ENCODE peak calls at places on chromosome 18, in nine cellular contexts. R is CD8-positive, alpha-beta T cell; E is endothelial cell of umbilical vein; Z is naive thymus-derived CD4-positive, alpha-beta T cell; I is IMR-90; X is ascending aorta; O is GM23248; G is testis; A is uterus. H is an unnamed sample.
A peak's percentile ranks its signal among the peaks of the same experiment; 100 is the strongest.

GRCh38 chr18:66013976-66014375 is 263.2 kb downstream of the CDH7 start:
- DNase-seq in Z (no peak), O (no peak), R (no peak), G (no peak), I (no peak), A (no peak), E (no peak), X (no peak), H (no peak)

GRCh38 chr18:36589857-36590543 is 238.8 kb downstream of the TPGS2 start:
- DNase-seq in R (no peak), E (no peak), I (peak; percentile 37), X (no peak), O (peak; percentile 66), Z (no peak), G (no peak), A (no peak), H (no peak)

GRCh38 chr18:3461704-3462103 is 11.7 kb downstream of the TGIF1 start:
- DNase-seq in A (no peak), O (no peak), R (no peak), G (no peak), Z (no peak), X (no peak), I (no peak), E (no peak), H (no peak)

GRCh38 chr18:61322265-61322873 is 10.9 kb upstream of the CDH20 start:
- DNase-seq in X (no peak), G (peak; percentile 76), E (peak; percentile 53), O (peak; percentile 77), Z (no peak), R (no peak), A (no peak), I (peak; percentile 33), H (peak; percentile 72)

GRCh38 chr18:58355243-58355642 is 273.6 kb downstream of the ALPK2 start:
- DNase-seq in I (no peak), A (no peak), O (no peak), Z (no peak), G (no peak), R (no peak), E (no peak), X (no peak), H (no peak)

GRCh38 chr18:50194623-50195532 is at the start of gene MYO5B:
- DNase-seq in E (no peak), I (no peak), Z (peak; percentile 33), R (peak; percentile 23), X (no peak), O (peak; percentile 5), A (no peak), G (peak; percentile 72), H (peak; percentile 11)

GRCh38 chr18:28132084-28132483 is 44.8 kb downstream of the CDH2 start:
- DNase-seq in A (no peak), G (no peak), E (no peak), O (no peak), X (no peak), R (no peak), I (no peak), Z (no peak), H (peak; percentile 51)

GRCh38 chr18:21063011-21063410 is 48.6 kb downstream of the ROCK1 start:
- DNase-seq in O (no peak), E (no peak), A (no peak), I (no peak), R (no peak), X (no peak), G (no peak), Z (no peak), H (no peak)

DNA sequence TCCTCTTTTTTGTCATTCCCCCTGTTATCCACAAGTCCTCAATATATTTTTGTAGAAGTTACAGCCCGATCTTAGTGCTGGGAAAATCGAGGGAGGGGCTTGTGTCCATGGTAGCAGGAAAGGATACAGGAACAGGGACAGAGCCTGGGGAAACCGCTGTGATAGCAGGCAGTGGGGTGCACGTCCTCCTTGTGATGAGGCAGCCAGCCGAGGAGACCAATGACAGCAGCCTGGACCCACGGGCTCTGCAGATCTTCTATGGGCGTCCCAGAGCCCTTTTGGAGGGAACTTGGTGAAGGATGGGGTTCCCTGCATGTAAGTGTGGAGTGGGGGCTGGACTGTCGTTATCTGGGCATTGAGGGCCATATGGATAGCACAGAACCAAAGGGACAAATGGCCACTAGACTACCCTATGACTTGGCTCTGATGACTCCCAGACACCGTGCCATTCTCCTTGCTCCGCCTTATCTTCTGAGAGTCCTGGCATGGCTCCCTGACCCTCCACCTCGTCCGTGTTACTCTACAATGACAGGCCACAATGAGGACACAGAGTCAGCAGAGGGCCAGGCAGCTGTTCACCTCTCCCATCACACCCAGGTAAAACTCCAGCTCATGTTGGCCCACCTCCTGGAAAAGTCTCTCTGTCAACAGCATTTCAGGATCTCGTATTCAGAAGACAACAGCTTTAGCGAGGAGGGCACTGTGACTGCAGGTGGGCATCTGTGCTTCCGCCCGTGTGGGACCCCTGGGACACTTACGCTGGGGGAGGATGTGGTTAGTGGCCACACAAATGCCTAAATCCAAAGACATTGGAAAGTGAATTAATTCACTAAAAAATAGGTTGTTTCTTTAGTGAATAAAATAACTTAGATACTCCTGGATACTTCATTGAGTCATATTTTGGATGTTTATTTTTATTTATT is 100.1 kb downstream of the VAPA start:
- DNase-seq in G (no peak), E (no peak), A (no peak), X (peak; percentile 42), Z (no peak), O (no peak), I (no peak), R (no peak), H (no peak)
- H3K4me1 ChIP-seq in G (peaks cover 28% of the 10 kb centered on the region), E (peaks cover 17% of the 10 kb centered on the region), A (peaks cover 10% of the 10 kb centered on the region), X (peaks cover 43% of the 10 kb centered on the region), Z (no peaks in the 10 kb centered on the region), O (peaks cover 39% of the 10 kb centered on the region), I (peaks cover 15% of the 10 kb centered on the region), R (no peaks in the 10 kb centered on the region), H (no peaks in the 10 kb centered on the region)

DNA sequence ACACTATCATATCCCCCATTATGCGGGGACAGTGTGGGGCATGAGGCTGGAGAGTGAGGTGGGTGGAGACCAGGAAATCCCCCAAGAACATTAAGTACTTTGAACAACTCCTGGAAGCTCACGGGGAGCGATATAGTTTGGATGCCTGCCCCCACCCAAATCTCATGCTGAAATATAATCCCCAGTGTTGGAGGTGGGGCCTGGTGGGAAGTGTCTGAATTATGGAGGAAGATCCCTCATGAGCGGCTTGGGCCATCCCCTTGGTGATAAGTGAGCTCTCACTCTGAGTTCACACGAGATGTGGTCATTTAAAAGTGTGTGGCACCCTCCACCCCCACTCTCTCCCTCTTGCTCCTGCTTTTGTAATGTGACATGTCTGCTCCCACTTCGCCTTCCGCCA is 97.1 kb upstream of the TMEM200C start:
- DNase-seq in I (no peak), X (no peak), E (no peak), G (no peak), R (no peak), O (no peak), Z (no peak), A (no peak), H (no peak)
- H3K9me3 ChIP-seq in I (no peaks in the 10 kb centered on the region), X (no peaks in the 10 kb centered on the region), E (no peaks in the 10 kb centered on the region), G (no peaks in the 10 kb centered on the region), R (no peaks in the 10 kb centered on the region), O (no peaks in the 10 kb centered on the region), Z (no peaks in the 10 kb centered on the region), A (no peaks in the 10 kb centered on the region), H (no peaks in the 10 kb centered on the region)

GRCh38 chr18:54606835-54607212 is 15.8 kb downstream of the DYNAP start:
- DNase-seq in X (no peak), R (no peak), Z (no peak), A (no peak), G (no peak), E (no peak), O (no peak), I (no peak), H (no peak)

GRCh38 chr18:54611819-54612218 is 20.8 kb downstream of the DYNAP start:
- DNase-seq in A (no peak), E (no peak), Z (no peak), G (no peak), O (no peak), R (no peak), X (no peak), I (no peak), H (no peak)

GRCh38 chr18:54604211-54604610 is 13.2 kb downstream of the DYNAP start:
- DNase-seq in R (no peak), O (no peak), G (no peak), X (no peak), A (no peak), E (no peak), I (no peak), Z (no peak), H (no peak)

GRCh38 chr18:54607213-54607934 is 16.3 kb downstream of the DYNAP start:
- DNase-seq in O (peak; percentile 19), A (no peak), X (no peak), R (no peak), G (no peak), I (peak; percentile 1), Z (no peak), E (peak; percentile 27), H (no peak)

DNA sequence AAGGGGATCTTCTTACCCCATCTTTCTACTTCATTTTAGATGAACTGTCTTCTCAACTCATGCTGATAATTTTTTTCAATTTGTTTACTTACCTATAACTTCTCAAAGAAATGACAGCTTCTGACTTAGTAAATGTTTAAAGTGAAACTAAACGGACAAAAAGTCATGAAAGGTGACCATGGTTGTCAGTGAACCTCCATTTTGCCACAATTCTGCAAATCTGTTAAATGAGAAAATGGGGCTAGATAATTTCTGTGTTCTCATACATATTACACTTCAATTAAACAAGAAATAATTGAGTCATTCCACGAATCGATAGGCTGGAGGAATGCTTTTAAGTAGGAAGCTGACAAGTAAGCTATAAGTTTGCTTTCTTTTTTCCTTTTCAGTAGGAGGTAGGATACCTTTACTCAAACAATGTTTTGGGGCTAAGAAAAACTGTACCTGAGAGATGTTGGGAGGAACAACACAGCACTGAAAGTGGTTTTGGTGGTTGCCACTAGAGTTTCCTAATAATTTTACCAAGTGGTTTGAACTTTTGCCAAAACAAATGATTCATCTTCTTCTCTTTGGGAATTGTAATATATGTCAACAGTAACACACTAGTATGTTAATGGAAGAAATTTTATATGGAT is 17.1 kb downstream of the DYNAP start:
- DNase-seq in O (peak; percentile 19), Z (no peak), X (no peak), I (peak; percentile 1), G (no peak), R (no peak), A (no peak), E (peak; percentile 3), H (no peak)
- H3K4me3 ChIP-seq in O (peak overlapping the region; percentile 63), Z (no peak overlapping the region), X (no peak overlapping the region), I (no peak overlapping the region), G (no peak overlapping the region), R (no peak overlapping the region), A (no peak overlapping the region), E (no peak overlapping the region), H (no peak overlapping the region)

DNA sequence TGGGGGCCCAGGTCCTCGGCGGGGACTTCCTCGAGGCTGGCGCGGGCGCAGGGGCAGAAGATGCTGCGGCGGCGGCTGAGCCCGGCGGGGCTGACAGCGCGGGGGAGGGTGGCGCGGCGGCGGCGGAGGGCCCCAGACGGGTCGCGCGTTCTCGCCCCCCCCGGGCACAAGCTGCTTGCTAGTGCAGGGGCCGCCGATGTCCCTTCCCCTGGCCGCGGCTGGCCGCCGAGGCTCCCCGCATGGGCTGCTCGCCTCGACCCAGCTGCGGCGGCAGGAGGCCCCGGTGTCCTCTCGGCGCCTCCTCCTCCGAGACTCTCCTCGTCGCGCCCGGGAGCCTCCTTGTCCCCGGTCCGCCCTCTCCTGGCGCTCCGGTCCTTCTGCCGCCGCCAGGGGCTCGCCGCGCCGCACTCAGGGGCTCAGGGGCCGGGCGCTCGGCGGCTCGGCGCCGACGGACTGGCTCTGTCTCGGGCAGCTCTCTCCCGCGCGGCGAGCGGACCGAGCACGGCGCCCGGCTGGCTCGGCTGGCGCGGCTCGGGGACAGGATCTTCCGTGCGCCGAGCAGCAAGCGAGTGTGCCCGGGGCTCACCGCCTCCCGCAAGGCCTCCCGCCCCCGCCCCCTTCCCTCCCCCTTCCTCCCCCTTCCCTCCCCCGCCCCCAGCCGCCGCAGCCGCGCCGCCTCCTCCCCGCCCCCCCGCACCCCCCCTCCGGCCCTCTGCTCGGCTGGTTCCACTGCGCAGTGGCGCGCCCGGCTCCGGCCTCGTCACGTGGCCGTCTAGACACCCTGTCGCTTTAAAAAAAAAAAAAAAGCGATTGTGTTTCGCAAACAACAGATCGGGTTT is 902 bp upstream of the SMAD7 start:
- DNase-seq in O (peak; percentile 95), Z (peak; percentile 65), I (peak; percentile 86), E (peak; percentile 91), G (peak; percentile 86), R (peak; percentile 67), X (peak; percentile 93), A (peak; percentile 89), H (peak; percentile 78)
- H3K4me1 ChIP-seq in O (peaks cover 41% of the 10 kb centered on the region), Z (peaks cover 26% of the 10 kb centered on the region), I (peaks cover 14% of the 10 kb centered on the region), E (peaks cover 47% of the 10 kb centered on the region), G (peaks cover 16% of the 10 kb centered on the region), R (peaks cover 24% of the 10 kb centered on the region), X (peaks cover 37% of the 10 kb centered on the region), A (peaks cover 20% of the 10 kb centered on the region), H (no peaks in the 10 kb centered on the region)